ENCODE peak calls at places on chromosomes 4 and X, in eight cellular contexts. V is AG09309, E is NB4, N is endothelial cell, O is astrocyte, H is H9, K is mesothelial cell of epicardium, C is fibroblast of pulmonary artery. W is an unnamed sample.

GRCh38 chr4:85555210-85555609 is 80.3 kb downstream of the ARHGAP24 start:
- DNase-seq in O (no peak), C (no peak), N (no peak), H (no peak), E (no peak), V (no peak), K (no peak), W (no peak)

GRCh38 chr4:42282081-42282901 is 115.0 kb upstream of the SHISA3 start:
- DNase-seq in N (peak; percentile 60), E (peak; percentile 80), K (peak; percentile 44), O (peak; percentile 14), C (peak; percentile 87), H (peak; percentile 59), V (no peak), W (peak; percentile 76)

GRCh38 chr4:151276787-151277557 is at the start of gene PRSS48:
- DNase-seq in V (no peak), C (peak; percentile 66), O (peak; percentile 11), E (peak; percentile 60), N (peak; percentile 88), K (peak; percentile 76), H (peak; percentile 93), W (peak; percentile 50)

GRCh38 chr4:183589710-183590109 is 69.3 kb downstream of the RWDD4 start:
- DNase-seq in O (peak; percentile 47), K (no peak), N (no peak), V (no peak), H (no peak), E (no peak), C (no peak), W (no peak)

GRCh38 chrX:67759018-67759417 is 215.2 kb downstream of the AR start:
- DNase-seq in C (no peak), E (no peak), N (no peak), V (no peak), K (no peak), H (no peak), O (no peak), W (no peak)

GRCh38 chrX:150767475-150768131 is 74.4 kb downstream of the MTMR1 start:
- DNase-seq in V (peak; percentile 85), N (no peak), H (no peak), O (peak; percentile 92), E (peak; percentile 96), C (peak; percentile 91), K (no peak), W (peak; percentile 28)

GRCh38 chr4:137063961-137064360 is 468.3 kb downstream of the PCDH18 start:
- DNase-seq in E (no peak), O (no peak), N (no peak), K (no peak), V (no peak), C (no peak), H (no peak), W (no peak)

GRCh38 chr4:156941940-156942548 is 29.6 kb downstream of the PDGFC start:
- DNase-seq in E (no peak), C (peak; percentile 93), O (peak; percentile 95), V (peak; percentile 42), N (peak; percentile 34), K (peak; percentile 61), H (peak; percentile 53), W (no peak)

GRCh38 chr4:150117094-150117493 is 38.8 kb downstream of the DCLK2 start:
- DNase-seq in N (no peak), C (peak; percentile 44), H (no peak), O (peak; percentile 77), K (no peak), V (no peak), E (no peak), W (no peak)

GRCh38 chr4:19473569-19473968 is 778.1 kb upstream of the SLIT2 start:
- DNase-seq in V (no peak), K (no peak), C (peak; percentile 33), H (no peak), E (no peak), O (no peak), N (no peak), W (no peak)

GRCh38 chrX:30577362-30577961 is at the start of gene TASL:
- DNase-seq in K (no peak), C (no peak), N (no peak), E (peak; percentile 92), O (no peak), V (no peak), H (no peak), W (peak; percentile 65)

GRCh38 chr4:26962720-26963119 is 102.1 kb downstream of the STIM2 start:
- DNase-seq in V (no peak), C (no peak), O (no peak), H (no peak), N (no peak), K (no peak), E (no peak), W (no peak)

GRCh38 chr4:23945521-23946017 is 55.7 kb upstream of the PPARGC1A start:
- DNase-seq in V (peak; percentile 13), C (peak; percentile 68), O (peak; percentile 73), H (no peak), K (no peak), E (peak; percentile 95), N (no peak), W (no peak)

GRCh38 chrX:126064901-126065541 is 101.1 kb downstream of the DCAF12L2 start:
- DNase-seq in O (no peak), K (no peak), E (no peak), N (no peak), V (no peak), H (peak; percentile 19), C (no peak), W (no peak)

GRCh38 chrX:147884958-147885357 is 26.8 kb upstream of the FMR1 start:
- DNase-seq in K (no peak), C (peak; percentile 69), V (no peak), E (peak; percentile 8), N (no peak), O (no peak), H (no peak), W (no peak)

GRCh38 chr4:88027611-88028608 is 20.5 kb downstream of the PKD2 start:
- DNase-seq in N (no peak), K (no peak), H (no peak), E (peak; percentile 68), C (peak; percentile 74), O (peak; percentile 95), V (peak; percentile 82), W (no peak)

GRCh38 chr4:184857446-184858121 is 31.8 kb upstream of the ACSL1 start:
- DNase-seq in E (peak; percentile 38), H (no peak), C (no peak), N (no peak), V (no peak), O (no peak), K (no peak), W (no peak)

GRCh38 chr4:44016582-44017421 is 431.8 kb downstream of the KCTD8 start:
- DNase-seq in E (peak; percentile 8), C (no peak), N (no peak), O (peak; percentile 25), K (no peak), H (no peak), V (no peak), W (no peak)

GRCh38 chr4:94540476-94540875 is 88.7 kb downstream of the PDLIM5 start:
- DNase-seq in V (no peak), N (no peak), C (no peak), H (no peak), K (no peak), O (no peak), E (no peak), W (no peak)

GRCh38 chr4:48692023-48692422 is 88.1 kb downstream of the FRYL start:
- DNase-seq in V (no peak), O (no peak), N (no peak), H (no peak), E (no peak), K (no peak), C (no peak), W (no peak)
- TF ChIP-seq CTCF in V (no peak), O (no peak), N (no peak), H (no peak), E (no peak), K (no peak), C (no peak), W (no peak)

GRCh38 chrX:23904096-23904495 is 3.6 kb downstream of the APOO start:
- DNase-seq in H (peak; percentile 39), N (no peak), O (peak; percentile 37), C (peak; percentile 74), E (no peak), V (no peak), K (no peak), W (no peak)

GRCh38 chrX:23901065-23901464 is 6.7 kb downstream of the APOO start:
- DNase-seq in E (peak; percentile 86), C (peak; percentile 88), K (no peak), N (no peak), V (no peak), H (no peak), O (peak; percentile 84), W (no peak)

GRCh38 chrX:23900220-23900797 is 7.4 kb downstream of the APOO start:
- DNase-seq in C (no peak), N (no peak), O (no peak), K (no peak), E (peak; percentile 60), V (no peak), H (no peak), W (no peak)

GRCh38 chrX:23902419-23902818 is 5.3 kb downstream of the APOO start:
- DNase-seq in K (no peak), V (no peak), E (peak; percentile 59), C (peak; percentile 79), H (no peak), O (peak; percentile 30), N (no peak), W (peak; percentile 45)

GRCh38 chrX:23901805-23902204 is 5.9 kb downstream of the APOO start:
- DNase-seq in V (no peak), E (peak; percentile 91), O (peak; percentile 54), C (peak; percentile 90), N (peak; percentile 27), K (no peak), H (peak; percentile 40), W (peak; percentile 51)
- TF ChIP-seq CTCF in V (peak; percentile 60), E (peak; percentile 46), O (peak; percentile 41), C (peak; percentile 57), N (no peak), K (no peak), H (peak; percentile 34), W (peak; percentile 62)

GRCh38 chrX:106999002-106999975 is 723 bp downstream of the MORC4 start:
- DNase-seq in E (peak; percentile 3), O (peak; percentile 38), K (peak; percentile 51), N (peak; percentile 19), V (no peak), C (peak; percentile 64), H (peak; percentile 38), W (peak; percentile 11)
- TF ChIP-seq CTCF in E (no peak), O (peak; percentile 29), K (no peak), N (no peak), V (peak; percentile 58), C (peak; percentile 45), H (peak; percentile 52), W (peak; percentile 37)

DNA sequence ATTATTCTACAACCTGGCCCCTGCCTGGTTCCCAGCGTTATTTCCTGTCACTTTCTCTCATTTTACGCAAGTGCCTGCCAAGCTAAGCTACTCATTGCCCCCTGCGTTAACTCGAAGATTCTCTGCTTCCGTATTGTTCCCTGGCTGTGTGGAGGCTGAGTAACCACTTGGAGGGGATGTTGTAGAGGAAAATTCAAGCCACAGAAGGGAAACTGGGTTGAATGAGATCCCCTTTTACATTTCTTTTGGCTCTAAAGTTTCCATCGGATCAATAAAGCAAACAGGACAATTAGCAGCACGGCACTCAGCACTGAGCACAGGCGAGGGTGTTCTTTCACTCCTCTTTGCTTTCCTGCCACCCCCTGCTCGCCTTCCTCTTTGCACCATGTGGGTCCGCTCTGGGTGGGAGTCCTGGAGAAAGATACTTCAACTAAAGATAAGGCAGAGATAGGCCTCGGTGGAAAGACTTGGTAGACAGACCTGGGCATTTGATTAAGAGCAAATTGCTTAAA is 4.2 kb upstream of the TMSB4X start:
- DNase-seq in V (no peak), K (no peak), E (peak; percentile 87), H (peak; percentile 65), O (peak; percentile 59), C (peak; percentile 82), N (no peak), W (no peak)
- TF ChIP-seq CTCF in V (peak; percentile 61), K (no peak), E (peak; percentile 33), H (peak; percentile 60), O (peak; percentile 30), C (peak; percentile 57), N (no peak), W (peak; percentile 15)